ENCODE peak calls at places on chromosomes 6 and 20, in four cellular contexts. Z, W, V and M are unnamed samples.

GRCh38 chr6:72616406-72617015 is 5.4 kb upstream of the KCNQ5 start:
- DNase-seq in Z (peak; percentile 54), W (no peak), V (no peak), M (no peak)

GRCh38 chr6:138817799-138818198 is 21.9 kb downstream of the ECT2L start:
- DNase-seq in Z (no peak), W (no peak), V (peak; percentile 84), M (no peak)

GRCh38 chr6:30748301-30748769 is 4.0 kb upstream of the IER3 start:
- DNase-seq in Z (no peak), W (no peak), V (no peak), M (no peak)

GRCh38 chr6:168167431-168168315 is 88.7 kb upstream of the FRMD1 start:
- DNase-seq in Z (no peak), W (no peak), V (no peak), M (no peak)

GRCh38 chr6:169230322-169230665 is 23.4 kb downstream of the THBS2 start:
- DNase-seq in Z (no peak), W (no peak), V (no peak), M (peak; percentile 13)

GRCh38 chr20:34952676-34953075 is 2.9 kb downstream of the GSS start:
- DNase-seq in Z (no peak), W (no peak), V (no peak), M (no peak)

GRCh38 chr6:141258516-141258915 is 874.2 kb upstream of the GJE1 start:
- DNase-seq in Z (no peak), W (no peak), V (no peak), M (no peak)

GRCh38 chr6:108807928-108808327 is 40.3 kb upstream of the ARMC2 start:
- DNase-seq in Z (no peak), W (no peak), V (no peak), M (no peak)

GRCh38 chr6:15020114-15020770 is 225.6 kb upstream of the JARID2 start:
- DNase-seq in Z (no peak), W (no peak), V (no peak), M (no peak)

GRCh38 chr6:143074670-143075318 is 14.1 kb downstream of the AIG1 start:
- DNase-seq in Z (no peak), W (no peak), V (no peak), M (no peak)

GRCh38 chr20:25246182-25246943 is 1.5 kb upstream of the PYGB start:
- DNase-seq in Z (no peak), W (no peak), V (no peak), M (no peak)

GRCh38 chr6:126075335-126076071 is 89.2 kb downstream of the TRMT11 start:
- DNase-seq in Z (no peak), W (no peak), V (no peak), M (no peak)

GRCh38 chr20:33392016-33392415 is 9.3 kb downstream of the CDK5RAP1 start:
- DNase-seq in Z (no peak), W (no peak), V (no peak), M (no peak)

GRCh38 chr6:32609731-32610640 is 20.3 kb upstream of the HLA-DRB1 start:
- DNase-seq in Z (peak; percentile 74), W (peak; percentile 27), V (peak; percentile 32), M (no peak)

GRCh38 chr20:49762940-49763766 is 49.5 kb upstream of the B4GALT5 start:
- DNase-seq in Z (no peak), W (no peak), V (no peak), M (no peak)

GRCh38 chr6:15400572-15401004 is 154.7 kb downstream of the JARID2 start:
- DNase-seq in Z (peak; percentile 78), W (no peak), V (peak; percentile 18), M (no peak)

GRCh38 chr6:89045585-89045984 is 35.0 kb upstream of the PNRC1 start:
- DNase-seq in Z (no peak), W (no peak), V (no peak), M (no peak)

GRCh38 chr6:138162104-138162946 is 586 bp downstream of the ARFGEF3 start:
- DNase-seq in Z (no peak), W (no peak), V (peak; percentile 31), M (no peak)

GRCh38 chr20:3315110-3315509 is 76.1 kb upstream of the SLC4A11 start:
- DNase-seq in Z (peak; percentile 13), W (no peak), V (no peak), M (no peak)

GRCh38 chr6:36692220-36692619 is 5.4 kb upstream of the RAB44 start:
- DNase-seq in Z (no peak), W (no peak), V (no peak), M (peak; percentile 19)

GRCh38 chr6:35048631-35049083 is 92.5 kb downstream of the TCP11 start:
- DNase-seq in Z (peak; percentile 75), W (no peak), V (peak; percentile 26), M (no peak)

GRCh38 chr6:71383891-71384489 is 95.4 kb downstream of the OGFRL1 start:
- DNase-seq in Z (peak; percentile 31), W (no peak), V (no peak), M (no peak)

GRCh38 chr20:44187054-44187762 is at the start of gene JPH2:
- DNase-seq in Z (no peak), W (no peak), V (peak; percentile 42), M (no peak)

GRCh38 chr20:48843125-48843806 is 15.5 kb upstream of the PREX1 start:
- DNase-seq in Z (no peak), W (no peak), V (no peak), M (no peak)

GRCh38 chr6:43916924-43917877 is 147.2 kb downstream of the VEGFA start:
- DNase-seq in Z (no peak), W (no peak), V (peak; percentile 83), M (peak; percentile 61)

GRCh38 chr6:3017304-3017703 is 17.6 kb downstream of the NQO2 start:
- DNase-seq in Z (no peak), W (no peak), V (no peak), M (no peak)

GRCh38 chr6:82111114-82111513 is 136.4 kb downstream of the IBTK start:
- DNase-seq in Z (no peak), W (no peak), V (no peak), M (no peak)

GRCh38 chr20:2133318-2134183 is 31.9 kb downstream of the STK35 start:
- DNase-seq in Z (no peak), W (no peak), V (no peak), M (no peak)

GRCh38 chr20:23141450-23142161 is 55.5 kb upstream of the CD93 start:
- DNase-seq in Z (no peak), W (no peak), V (peak; percentile 4), M (peak; percentile 21)

GRCh38 chr6:47759364-47759763 is 22.5 kb upstream of the OPN5 start:
- DNase-seq in Z (no peak), W (no peak), V (no peak), M (no peak)

GRCh38 chr6:2244261-2245102 is 923 bp downstream of the GMDS start:
- DNase-seq in Z (no peak), W (no peak), V (no peak), M (no peak)

GRCh38 chr20:4151991-4152695 is 136.8 kb upstream of the RNF24 start:
- DNase-seq in Z (no peak), W (no peak), V (no peak), M (no peak)

GRCh38 chr20:56859751-56860366 is 230.8 kb downstream of the TFAP2C start:
- DNase-seq in Z (no peak), W (no peak), V (no peak), M (no peak)

GRCh38 chr6:2179950-2180349 is 65.5 kb downstream of the GMDS start:
- DNase-seq in Z (no peak), W (no peak), V (no peak), M (no peak)

GRCh38 chr6:147201885-147202515 is 2.2 kb upstream of the STXBP5 start:
- DNase-seq in Z (no peak), W (peak; percentile 0), V (no peak), M (no peak)

GRCh38 chr6:13172294-13172693 is 156.0 kb downstream of the TBC1D7 start:
- DNase-seq in Z (no peak), W (no peak), V (no peak), M (no peak)

GRCh38 chr20:41360831-41361756 is 5.5 kb downstream of the EMILIN3 start:
- DNase-seq in Z (no peak), W (no peak), V (no peak), M (no peak)

GRCh38 chr20:49344975-49345374 is 67.1 kb upstream of the ZNFX1 start:
- DNase-seq in Z (peak; percentile 79), W (no peak), V (peak; percentile 55), M (no peak)